ENCODE peak calls at places on chromosomes 2 and 18, in nine cellular contexts. P is activated CD4-positive, alpha-beta T cell treated with anti-CD3 and anti-CD28 coated beads, Interleukin-2, amount 50 U/mL, for 4 hours; J is activated T-cell treated with anti-CD3 and anti-CD28 coated beads for 48 hours; T is naive thymus-derived CD8-positive, alpha-beta T cell; Q is activated CD8-positive, alpha-beta memory T cell treated with anti-CD3 and anti-CD28 coated beads for 48 hours; Y is EH; F is GM23248; W is activated T-helper 1 cell treated with anti-CD3 and anti-CD28 coated beads, Interleukin-2, amount 50 U/mL, for 16 hours; U is AG04450. H is an unnamed sample.

GRCh38 chr2:222819722-222820333 is 41.0 kb upstream of the ACSL3 start:
- DNase-seq in P (no peak), J (no peak), Y (peak), U (no peak), Q (no peak), T (no peak), W (no peak), F (peak), H (no peak)

GRCh38 chr2:23445450-23445868 is 60.5 kb downstream of the KLHL29 start:
- DNase-seq in T (no peak), U (no peak), Y (peak), F (peak), W (no peak), P (no peak), Q (no peak), J (no peak), H (no peak)

GRCh38 chr2:241788572-241788971 is 11.9 kb downstream of the GAL3ST2 start:
- DNase-seq in Y (peak), P (no peak), W (no peak), U (no peak), T (no peak), Q (no peak), J (peak), F (peak), H (no peak)

GRCh38 chr2:29039718-29040480 is 34.4 kb downstream of the PCARE start:
- DNase-seq in U (no peak), W (no peak), T (no peak), Q (no peak), P (no peak), Y (peak), J (no peak), F (no peak), H (no peak)

GRCh38 chr18:63409301-63409700 is 13.0 kb downstream of the VPS4B start:
- DNase-seq in W (no peak), P (no peak), J (no peak), F (no peak), U (no peak), Q (no peak), Y (peak), T (no peak), H (no peak)

GRCh38 chr2:28580078-28580477 is 84.2 kb downstream of the PLB1 start:
- DNase-seq in Q (no peak), U (no peak), F (no peak), T (no peak), P (no peak), W (no peak), Y (peak), J (no peak), H (no peak)

GRCh38 chr2:127607399-127607908 is 38.5 kb upstream of the GPR17 start:
- DNase-seq in F (no peak), Y (no peak), W (no peak), J (no peak), Q (no peak), P (no peak), T (no peak), U (no peak), H (no peak)

GRCh38 chr2:202032841-202033316 is 776 bp upstream of the FZD7 start:
- DNase-seq in Q (no peak), U (no peak), F (peak), P (peak), T (peak), Y (peak), J (peak), W (peak), H (no peak)

GRCh38 chr2:43083710-43084698 is 142.4 kb downstream of the ZFP36L2 start:
- DNase-seq in F (peak), J (no peak), W (no peak), U (no peak), Q (no peak), T (no peak), P (no peak), Y (peak), H (no peak)

GRCh38 chr2:101558740-101559508 is 84.0 kb upstream of the RFX8 start:
- DNase-seq in T (no peak), P (no peak), J (no peak), U (peak), Y (peak), W (no peak), F (peak), Q (no peak), H (no peak)

GRCh38 chr2:122194546-122194945 is 439.1 kb downstream of the TSN start:
- DNase-seq in Y (no peak), F (no peak), Q (no peak), J (no peak), W (no peak), T (no peak), P (no peak), U (no peak), H (no peak)

GRCh38 chr2:15115786-15116185 is 445.3 kb downstream of the NBAS start:
- DNase-seq in F (no peak), P (no peak), U (no peak), Q (no peak), W (no peak), T (no peak), Y (no peak), J (no peak), H (no peak)

GRCh38 chr2:236568068-236568921 is 1.3 kb upstream of the ACKR3 start:
- DNase-seq in Q (no peak), U (no peak), Y (peak), P (no peak), W (no peak), J (peak), T (peak), F (peak), H (no peak)

GRCh38 chr2:16273111-16273510 is 332.8 kb downstream of the MYCN start:
- DNase-seq in W (no peak), U (no peak), J (no peak), Q (no peak), F (no peak), Y (no peak), P (no peak), T (no peak), H (no peak)

GRCh38 chr18:50092250-50092780 is 102.6 kb downstream of the MYO5B start:
- DNase-seq in Q (no peak), U (no peak), F (no peak), Y (no peak), T (no peak), W (no peak), J (no peak), P (no peak), H (no peak)

GRCh38 chr2:26581991-26582842 is 58.9 kb downstream of the CIB4 start:
- DNase-seq in Q (no peak), U (no peak), W (no peak), J (no peak), Y (no peak), T (no peak), P (no peak), F (no peak), H (no peak)

GRCh38 chr2:67476808-67477790 is 80.0 kb downstream of the ETAA1 start:
- DNase-seq in J (no peak), P (no peak), T (no peak), F (peak), U (no peak), Q (no peak), Y (peak), W (no peak), H (no peak)

GRCh38 chr2:159639071-159639470 is 22.7 kb upstream of the BAZ2B start:
- DNase-seq in T (no peak), Q (no peak), W (no peak), P (no peak), Y (no peak), J (no peak), F (no peak), U (no peak), H (no peak)

GRCh38 chr18:2715990-2716389 is 60.5 kb downstream of the SMCHD1 start:
- DNase-seq in W (no peak), U (peak), J (no peak), P (no peak), F (peak), Q (no peak), T (no peak), Y (peak), H (no peak)

GRCh38 chr18:45386256-45386655 is 229.0 kb upstream of the SLC14A2 start:
- DNase-seq in W (no peak), P (no peak), Q (no peak), F (peak), U (no peak), J (no peak), T (no peak), Y (peak), H (no peak)

GRCh38 chr2:63874204-63875134 is 32.8 kb downstream of the UGP2 start:
- DNase-seq in Q (no peak), T (no peak), F (peak), W (no peak), Y (no peak), P (no peak), J (no peak), U (no peak), H (no peak)

GRCh38 chr2:140975237-140975636 is 1155.6 kb downstream of the LRP1B start:
- DNase-seq in W (no peak), Q (no peak), U (no peak), T (no peak), Y (peak), F (peak), P (no peak), J (no peak), H (no peak)

GRCh38 chr2:238101891-238102841 is 2.0 kb downstream of the ESPNL start:
- DNase-seq in P (no peak), Q (no peak), Y (no peak), F (no peak), W (no peak), U (no peak), T (no peak), J (no peak), H (no peak)

GRCh38 chr2:217468042-217468441 is 534.8 kb downstream of the TNS1 start:
- DNase-seq in W (no peak), U (no peak), F (no peak), Q (no peak), Y (no peak), T (no peak), P (no peak), J (no peak), H (no peak)

GRCh38 chr2:196808281-196808680 is 874 bp downstream of the C2orf66 start:
- DNase-seq in Y (no peak), W (no peak), P (no peak), Q (no peak), T (no peak), U (no peak), F (peak), J (no peak), H (no peak)

GRCh38 chr2:234981197-234982095 is 29.6 kb downstream of the SH3BP4 start:
- DNase-seq in F (peak), T (no peak), W (no peak), Q (no peak), U (peak), J (no peak), Y (peak), P (no peak), H (no peak)